ENCODE peak calls at places on chromosomes 5 and 9, in seven cellular contexts. One of them, this sample, is unnamed.

GRCh38 chr9:114207845-114208244 is 52.5 kb downstream of the COL27A1 start:
- DNase-seq in neural progenitor cell: no peak
- DNase-seq in SJSA1: no peak
- DNase-seq in NCI-H2107: no peak
- DNase-seq in fibroblast of the conjunctiva: no peak
- DNase-seq in stimulated activated CD8-positive, alpha-beta memory T cell treated with anti-CD3 and anti-CD28 coated beads, Interleukin-4, amount 100 ng/mL, for 24 hours: no peak
- DNase-seq in IMR-90: no peak
- DNase-seq in this sample: no peak

GRCh38 chr9:17171309-17172094 is 36.7 kb downstream of the CNTLN start:
- DNase-seq in neural progenitor cell: no peak
- DNase-seq in SJSA1: no peak
- DNase-seq in NCI-H2107: no peak
- DNase-seq in fibroblast of the conjunctiva: no peak
- DNase-seq in stimulated activated CD8-positive, alpha-beta memory T cell treated with anti-CD3 and anti-CD28 coated beads, Interleukin-4, amount 100 ng/mL, for 24 hours: no peak
- DNase-seq in IMR-90: no peak
- DNase-seq in this sample: no peak

GRCh38 chr5:158714049-158714448 is 385.7 kb downstream of the EBF1 start:
- DNase-seq in neural progenitor cell: no peak
- DNase-seq in SJSA1: no peak
- DNase-seq in NCI-H2107: no peak
- DNase-seq in fibroblast of the conjunctiva: no peak
- DNase-seq in stimulated activated CD8-positive, alpha-beta memory T cell treated with anti-CD3 and anti-CD28 coated beads, Interleukin-4, amount 100 ng/mL, for 24 hours: no peak
- DNase-seq in IMR-90: no peak
- DNase-seq in this sample: no peak

GRCh38 chr9:109447329-109448076 is 50.6 kb downstream of the PTPN3 start:
- DNase-seq in neural progenitor cell: no peak
- DNase-seq in SJSA1: no peak
- DNase-seq in NCI-H2107: no peak
- DNase-seq in fibroblast of the conjunctiva: no peak
- DNase-seq in stimulated activated CD8-positive, alpha-beta memory T cell treated with anti-CD3 and anti-CD28 coated beads, Interleukin-4, amount 100 ng/mL, for 24 hours: no peak
- DNase-seq in IMR-90: no peak
- DNase-seq in this sample: no peak

GRCh38 chr5:110054240-110054639 is 364.5 kb downstream of the MAN2A1 start:
- DNase-seq in neural progenitor cell: peak
- DNase-seq in SJSA1: no peak
- DNase-seq in NCI-H2107: peak
- DNase-seq in fibroblast of the conjunctiva: peak
- DNase-seq in stimulated activated CD8-positive, alpha-beta memory T cell treated with anti-CD3 and anti-CD28 coated beads, Interleukin-4, amount 100 ng/mL, for 24 hours: peak
- DNase-seq in IMR-90: peak
- DNase-seq in this sample: peak

GRCh38 chr5:14946813-14947640 is 75.4 kb upstream of the ANKH start:
- DNase-seq in neural progenitor cell: peak
- DNase-seq in SJSA1: no peak
- DNase-seq in NCI-H2107: no peak
- DNase-seq in fibroblast of the conjunctiva: no peak
- DNase-seq in stimulated activated CD8-positive, alpha-beta memory T cell treated with anti-CD3 and anti-CD28 coated beads, Interleukin-4, amount 100 ng/mL, for 24 hours: no peak
- DNase-seq in IMR-90: no peak
- DNase-seq in this sample: peak

GRCh38 chr5:177023247-177023703 is 779 bp downstream of the ZNF346 start:
- DNase-seq in neural progenitor cell: no peak
- DNase-seq in SJSA1: no peak
- DNase-seq in NCI-H2107: no peak
- DNase-seq in fibroblast of the conjunctiva: no peak
- DNase-seq in stimulated activated CD8-positive, alpha-beta memory T cell treated with anti-CD3 and anti-CD28 coated beads, Interleukin-4, amount 100 ng/mL, for 24 hours: no peak
- DNase-seq in IMR-90: peak
- DNase-seq in this sample: peak

GRCh38 chr5:134530375-134531077 is 5.1 kb downstream of the JADE2 start:
- DNase-seq in neural progenitor cell: no peak
- DNase-seq in SJSA1: no peak
- DNase-seq in NCI-H2107: no peak
- DNase-seq in fibroblast of the conjunctiva: no peak
- DNase-seq in stimulated activated CD8-positive, alpha-beta memory T cell treated with anti-CD3 and anti-CD28 coated beads, Interleukin-4, amount 100 ng/mL, for 24 hours: no peak
- DNase-seq in IMR-90: peak
- DNase-seq in this sample: peak

GRCh38 chr5:89435347-89435746 is 552.4 kb upstream of the MEF2C start:
- DNase-seq in neural progenitor cell: no peak
- DNase-seq in SJSA1: no peak
- DNase-seq in NCI-H2107: no peak
- DNase-seq in fibroblast of the conjunctiva: no peak
- DNase-seq in stimulated activated CD8-positive, alpha-beta memory T cell treated with anti-CD3 and anti-CD28 coated beads, Interleukin-4, amount 100 ng/mL, for 24 hours: no peak
- DNase-seq in IMR-90: no peak
- DNase-seq in this sample: no peak

GRCh38 chr5:159825551-159826051 is 90.7 kb upstream of the ADRA1B start:
- DNase-seq in neural progenitor cell: no peak
- DNase-seq in SJSA1: no peak
- DNase-seq in NCI-H2107: no peak
- DNase-seq in fibroblast of the conjunctiva: no peak
- DNase-seq in stimulated activated CD8-positive, alpha-beta memory T cell treated with anti-CD3 and anti-CD28 coated beads, Interleukin-4, amount 100 ng/mL, for 24 hours: no peak
- DNase-seq in IMR-90: no peak
- DNase-seq in this sample: no peak

GRCh38 chr5:124474821-124475220 is 271.6 kb downstream of the ZNF608 start:
- DNase-seq in neural progenitor cell: no peak
- DNase-seq in SJSA1: no peak
- DNase-seq in NCI-H2107: no peak
- DNase-seq in fibroblast of the conjunctiva: peak
- DNase-seq in stimulated activated CD8-positive, alpha-beta memory T cell treated with anti-CD3 and anti-CD28 coated beads, Interleukin-4, amount 100 ng/mL, for 24 hours: no peak
- DNase-seq in IMR-90: peak
- DNase-seq in this sample: no peak

GRCh38 chr9:114484854-114485443 is 20.3 kb downstream of the WHRN start:
- DNase-seq in neural progenitor cell: no peak
- DNase-seq in SJSA1: no peak
- DNase-seq in NCI-H2107: no peak
- DNase-seq in fibroblast of the conjunctiva: no peak
- DNase-seq in stimulated activated CD8-positive, alpha-beta memory T cell treated with anti-CD3 and anti-CD28 coated beads, Interleukin-4, amount 100 ng/mL, for 24 hours: peak
- DNase-seq in IMR-90: peak
- DNase-seq in this sample: no peak

GRCh38 chr5:91058575-91058974 is 324.5 kb downstream of the ARRDC3 start:
- DNase-seq in neural progenitor cell: no peak
- DNase-seq in SJSA1: no peak
- DNase-seq in NCI-H2107: no peak
- DNase-seq in fibroblast of the conjunctiva: no peak
- DNase-seq in stimulated activated CD8-positive, alpha-beta memory T cell treated with anti-CD3 and anti-CD28 coated beads, Interleukin-4, amount 100 ng/mL, for 24 hours: no peak
- DNase-seq in IMR-90: no peak
- DNase-seq in this sample: no peak

GRCh38 chr5:139146809-139147742 is 51.1 kb downstream of the SIL1 start:
- DNase-seq in neural progenitor cell: no peak
- DNase-seq in SJSA1: no peak
- DNase-seq in NCI-H2107: peak
- DNase-seq in fibroblast of the conjunctiva: no peak
- DNase-seq in stimulated activated CD8-positive, alpha-beta memory T cell treated with anti-CD3 and anti-CD28 coated beads, Interleukin-4, amount 100 ng/mL, for 24 hours: no peak
- DNase-seq in IMR-90: no peak
- DNase-seq in this sample: peak

GRCh38 chr5:107295914-107296313 is 374.8 kb downstream of the EFNA5 start:
- DNase-seq in neural progenitor cell: no peak
- DNase-seq in SJSA1: no peak
- DNase-seq in NCI-H2107: no peak
- DNase-seq in fibroblast of the conjunctiva: no peak
- DNase-seq in stimulated activated CD8-positive, alpha-beta memory T cell treated with anti-CD3 and anti-CD28 coated beads, Interleukin-4, amount 100 ng/mL, for 24 hours: no peak
- DNase-seq in IMR-90: no peak
- DNase-seq in this sample: no peak

GRCh38 chr9:14533867-14534650 is 159.2 kb downstream of the ZDHHC21 start:
- DNase-seq in neural progenitor cell: no peak
- DNase-seq in SJSA1: no peak
- DNase-seq in NCI-H2107: no peak
- DNase-seq in fibroblast of the conjunctiva: no peak
- DNase-seq in stimulated activated CD8-positive, alpha-beta memory T cell treated with anti-CD3 and anti-CD28 coated beads, Interleukin-4, amount 100 ng/mL, for 24 hours: no peak
- DNase-seq in IMR-90: no peak
- DNase-seq in this sample: no peak

GRCh38 chr5:109844695-109845094 is 155.0 kb downstream of the MAN2A1 start:
- DNase-seq in neural progenitor cell: no peak
- DNase-seq in SJSA1: no peak
- DNase-seq in NCI-H2107: no peak
- DNase-seq in fibroblast of the conjunctiva: no peak
- DNase-seq in stimulated activated CD8-positive, alpha-beta memory T cell treated with anti-CD3 and anti-CD28 coated beads, Interleukin-4, amount 100 ng/mL, for 24 hours: no peak
- DNase-seq in IMR-90: peak
- DNase-seq in this sample: no peak

GRCh38 chr5:53001541-53001940 is 12.4 kb downstream of the ITGA2 start:
- DNase-seq in neural progenitor cell: no peak
- DNase-seq in SJSA1: no peak
- DNase-seq in NCI-H2107: no peak
- DNase-seq in fibroblast of the conjunctiva: no peak
- DNase-seq in stimulated activated CD8-positive, alpha-beta memory T cell treated with anti-CD3 and anti-CD28 coated beads, Interleukin-4, amount 100 ng/mL, for 24 hours: no peak
- DNase-seq in IMR-90: no peak
- DNase-seq in this sample: no peak

GRCh38 chr9:137464291-137464999 is 5.3 kb upstream of the NSMF start:
- DNase-seq in neural progenitor cell: no peak
- DNase-seq in SJSA1: no peak
- DNase-seq in NCI-H2107: no peak
- DNase-seq in fibroblast of the conjunctiva: no peak
- DNase-seq in stimulated activated CD8-positive, alpha-beta memory T cell treated with anti-CD3 and anti-CD28 coated beads, Interleukin-4, amount 100 ng/mL, for 24 hours: no peak
- DNase-seq in IMR-90: no peak
- DNase-seq in this sample: no peak

GRCh38 chr5:168295574-168296201 is 4.2 kb downstream of the WWC1 start:
- DNase-seq in neural progenitor cell: peak
- DNase-seq in SJSA1: peak
- DNase-seq in NCI-H2107: no peak
- DNase-seq in fibroblast of the conjunctiva: peak
- DNase-seq in stimulated activated CD8-positive, alpha-beta memory T cell treated with anti-CD3 and anti-CD28 coated beads, Interleukin-4, amount 100 ng/mL, for 24 hours: no peak
- DNase-seq in IMR-90: peak
- DNase-seq in this sample: no peak

GRCh38 chr9:138075496-138075895 is 197.9 kb downstream of the CACNA1B start:
- DNase-seq in neural progenitor cell: no peak
- DNase-seq in SJSA1: peak
- DNase-seq in NCI-H2107: no peak
- DNase-seq in fibroblast of the conjunctiva: no peak
- DNase-seq in stimulated activated CD8-positive, alpha-beta memory T cell treated with anti-CD3 and anti-CD28 coated beads, Interleukin-4, amount 100 ng/mL, for 24 hours: no peak
- DNase-seq in IMR-90: no peak
- DNase-seq in this sample: no peak

GRCh38 chr9:132534832-132535231 is 47.6 kb upstream of the BARHL1 start:
- DNase-seq in neural progenitor cell: no peak
- DNase-seq in SJSA1: no peak
- DNase-seq in NCI-H2107: no peak
- DNase-seq in fibroblast of the conjunctiva: no peak
- DNase-seq in stimulated activated CD8-positive, alpha-beta memory T cell treated with anti-CD3 and anti-CD28 coated beads, Interleukin-4, amount 100 ng/mL, for 24 hours: no peak
- DNase-seq in IMR-90: no peak
- DNase-seq in this sample: no peak

GRCh38 chr9:79089054-79089560 is 482.7 kb upstream of the TLE4 start:
- DNase-seq in neural progenitor cell: no peak
- DNase-seq in SJSA1: no peak
- DNase-seq in NCI-H2107: no peak
- DNase-seq in fibroblast of the conjunctiva: no peak
- DNase-seq in stimulated activated CD8-positive, alpha-beta memory T cell treated with anti-CD3 and anti-CD28 coated beads, Interleukin-4, amount 100 ng/mL, for 24 hours: no peak
- DNase-seq in IMR-90: no peak
- DNase-seq in this sample: no peak

GRCh38 chr5:56091664-56092063 is 96.9 kb upstream of the IL6ST start:
- DNase-seq in neural progenitor cell: no peak
- DNase-seq in SJSA1: no peak
- DNase-seq in NCI-H2107: no peak
- DNase-seq in fibroblast of the conjunctiva: no peak
- DNase-seq in stimulated activated CD8-positive, alpha-beta memory T cell treated with anti-CD3 and anti-CD28 coated beads, Interleukin-4, amount 100 ng/mL, for 24 hours: no peak
- DNase-seq in IMR-90: no peak
- DNase-seq in this sample: no peak

GRCh38 chr5:64831996-64832395 is 63.3 kb downstream of the CWC27 start:
- DNase-seq in neural progenitor cell: no peak
- DNase-seq in SJSA1: no peak
- DNase-seq in NCI-H2107: no peak
- DNase-seq in fibroblast of the conjunctiva: no peak
- DNase-seq in stimulated activated CD8-positive, alpha-beta memory T cell treated with anti-CD3 and anti-CD28 coated beads, Interleukin-4, amount 100 ng/mL, for 24 hours: no peak
- DNase-seq in IMR-90: no peak
- DNase-seq in this sample: no peak

GRCh38 chr5:135349441-135349840 is 49.6 kb downstream of the MACROH2A1 start:
- DNase-seq in neural progenitor cell: no peak
- DNase-seq in SJSA1: no peak
- DNase-seq in NCI-H2107: no peak
- DNase-seq in fibroblast of the conjunctiva: no peak
- DNase-seq in stimulated activated CD8-positive, alpha-beta memory T cell treated with anti-CD3 and anti-CD28 coated beads, Interleukin-4, amount 100 ng/mL, for 24 hours: no peak
- DNase-seq in IMR-90: no peak
- DNase-seq in this sample: no peak

GRCh38 chr5:4225741-4226140 is 630.1 kb downstream of the IRX1 start:
- DNase-seq in neural progenitor cell: no peak
- DNase-seq in SJSA1: no peak
- DNase-seq in NCI-H2107: no peak
- DNase-seq in fibroblast of the conjunctiva: no peak
- DNase-seq in stimulated activated CD8-positive, alpha-beta memory T cell treated with anti-CD3 and anti-CD28 coated beads, Interleukin-4, amount 100 ng/mL, for 24 hours: no peak
- DNase-seq in IMR-90: no peak
- DNase-seq in this sample: no peak

GRCh38 chr9:137382728-137383452 is 40.1 kb downstream of the EXD3 start:
- DNase-seq in neural progenitor cell: no peak
- DNase-seq in SJSA1: no peak
- DNase-seq in NCI-H2107: no peak
- DNase-seq in fibroblast of the conjunctiva: no peak
- DNase-seq in stimulated activated CD8-positive, alpha-beta memory T cell treated with anti-CD3 and anti-CD28 coated beads, Interleukin-4, amount 100 ng/mL, for 24 hours: no peak
- DNase-seq in IMR-90: no peak
- DNase-seq in this sample: no peak

GRCh38 chr5:157772077-157772613 is 28.6 kb downstream of the LSM11 start:
- DNase-seq in neural progenitor cell: peak
- DNase-seq in SJSA1: no peak
- DNase-seq in NCI-H2107: no peak
- DNase-seq in fibroblast of the conjunctiva: no peak
- DNase-seq in stimulated activated CD8-positive, alpha-beta memory T cell treated with anti-CD3 and anti-CD28 coated beads, Interleukin-4, amount 100 ng/mL, for 24 hours: no peak
- DNase-seq in IMR-90: no peak
- DNase-seq in this sample: no peak